ENCODE peak calls at places on chromosome 3, in seven cellular contexts. S, C, E, H, D, U and Y are unnamed samples.

GRCh38 chr3:194212869-194213320 is 76.9 kb downstream of the HES1 start:
- DNase-seq in S (no peak), C (no peak), E (peak; percentile 34), H (no peak), D (no peak), U (no peak), Y (no peak)

GRCh38 chr3:184354121-184354728 is 7.2 kb downstream of the CLCN2 start:
- DNase-seq in S (peak; percentile 58), C (no peak), E (peak; percentile 78), H (no peak), D (no peak), U (no peak), Y (no peak)

GRCh38 chr3:149415484-149415883 is 38.0 kb upstream of the TM4SF1 start:
- DNase-seq in S (no peak), C (peak; percentile 35), E (no peak), H (no peak), D (no peak), U (no peak), Y (no peak)

GRCh38 chr3:161273589-161274218 is 52.6 kb downstream of the NMD3 start:
- DNase-seq in S (no peak), C (peak; percentile 75), E (no peak), H (peak; percentile 33), D (no peak), U (peak; percentile 32), Y (no peak)

GRCh38 chr3:111582114-111582461 is 13.1 kb downstream of the ZBED2 start:
- DNase-seq in S (no peak), C (peak; percentile 83), E (no peak), H (peak; percentile 63), D (peak; percentile 44), U (peak; percentile 74), Y (peak; percentile 68)

GRCh38 chr3:23461069-23461468 is 257.9 kb downstream of the UBE2E2 start:
- DNase-seq in S (no peak), C (no peak), E (no peak), H (no peak), D (no peak), U (peak; percentile 12), Y (no peak)

GRCh38 chr3:187841552-187841951 is 96.3 kb upstream of the BCL6 start:
- DNase-seq in S (no peak), C (peak; percentile 5), E (no peak), H (no peak), D (no peak), U (no peak), Y (peak; percentile 27)

GRCh38 chr3:149967067-149967685 is 3.5 kb downstream of the PFN2 start:
- DNase-seq in S (no peak), C (peak; percentile 81), E (peak; percentile 25), H (peak; percentile 35), D (no peak), U (peak; percentile 30), Y (no peak)

GRCh38 chr3:14397531-14397930 is 4.9 kb upstream of the SLC6A6 start:
- DNase-seq in S (no peak), C (no peak), E (no peak), H (no peak), D (no peak), U (no peak), Y (no peak)

GRCh38 chr3:28240440-28240839 is 979 bp upstream of the CMC1 start:
- DNase-seq in S (no peak), C (no peak), E (no peak), H (no peak), D (no peak), U (no peak), Y (no peak)

GRCh38 chr3:125003369-125003853 is 52.4 kb downstream of the HEG1 start:
- DNase-seq in S (peak; percentile 77), C (peak; percentile 78), E (no peak), H (no peak), D (peak; percentile 24), U (peak; percentile 57), Y (peak; percentile 10)

GRCh38 chr3:52128118-52128683 is 26.0 kb downstream of the POC1A start:
- DNase-seq in S (peak; percentile 3), C (peak; percentile 63), E (peak; percentile 87), H (peak; percentile 87), D (no peak), U (peak; percentile 76), Y (no peak)

GRCh38 chr3:58422756-58423324 is 10.8 kb downstream of the PDHB start:
- DNase-seq in S (no peak), C (peak; percentile 36), E (no peak), H (no peak), D (no peak), U (peak; percentile 23), Y (no peak)

GRCh38 chr3:123724306-123724705 is 139.5 kb upstream of the HACD2 start:
- DNase-seq in S (no peak), C (peak; percentile 36), E (no peak), H (peak; percentile 29), D (no peak), U (no peak), Y (no peak)

GRCh38 chr3:190092250-190092649 is 28.4 kb downstream of the P3H2 start:
- DNase-seq in S (no peak), C (peak; percentile 73), E (no peak), H (no peak), D (peak; percentile 59), U (peak; percentile 65), Y (no peak)

GRCh38 chr3:127556565-127556964 is 34.0 kb downstream of the TPRA1 start:
- DNase-seq in S (no peak), C (no peak), E (no peak), H (no peak), D (no peak), U (no peak), Y (no peak)

GRCh38 chr3:193962986-193963683 is 172.8 kb upstream of the HES1 start:
- DNase-seq in S (no peak), C (no peak), E (no peak), H (no peak), D (no peak), U (no peak), Y (no peak)

GRCh38 chr3:17023006-17023664 is 138.4 kb downstream of the PLCL2 start:
- DNase-seq in S (no peak), C (no peak), E (no peak), H (no peak), D (no peak), U (no peak), Y (no peak)

GRCh38 chr3:87182023-87182422 is 45.1 kb upstream of the CHMP2B start:
- DNase-seq in S (no peak), C (no peak), E (no peak), H (no peak), D (no peak), U (no peak), Y (no peak)

GRCh38 chr3:104586344-104586743 is 780.4 kb upstream of the ALCAM start:
- DNase-seq in S (no peak), C (no peak), E (no peak), H (no peak), D (no peak), U (no peak), Y (no peak)

GRCh38 chr3:86990171-86990733 is 697 bp downstream of the VGLL3 start:
- DNase-seq in S (peak; percentile 41), C (no peak), E (no peak), H (no peak), D (no peak), U (no peak), Y (no peak)

GRCh38 chr3:105594219-105594618 is 227.5 kb downstream of the ALCAM start:
- DNase-seq in S (no peak), C (peak; percentile 37), E (no peak), H (no peak), D (peak; percentile 15), U (peak; percentile 31), Y (no peak)

DNA sequence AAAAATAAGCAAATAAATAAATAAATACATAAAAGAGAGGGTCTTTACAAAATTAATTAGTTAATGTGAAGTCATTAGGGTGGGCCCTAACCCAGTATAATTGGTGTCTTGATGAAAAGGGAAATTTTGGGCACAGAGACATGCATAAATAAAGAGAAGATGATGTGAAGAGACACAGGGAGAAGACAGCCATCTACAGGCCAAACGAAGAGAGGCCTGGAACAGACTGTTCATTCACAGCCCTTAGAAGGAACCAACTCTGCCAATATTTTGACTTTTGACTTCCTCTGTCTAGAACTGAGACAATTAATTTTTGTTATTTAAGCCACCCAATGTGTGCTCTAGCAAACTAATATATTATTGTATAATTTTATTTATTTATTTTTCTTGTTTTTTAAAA is 29.6 kb upstream of the SELENOK start:
- DNase-seq in S (no peak), C (peak; percentile 47), E (no peak), H (no peak), D (no peak), U (no peak), Y (no peak)
- TF ChIP-seq CTCF in S (no peak), C (peak; percentile 63), E (peak; percentile 41), H (peak; percentile 56), D (peak; percentile 52), U (peak; percentile 57), Y (peak; percentile 68)

DNA sequence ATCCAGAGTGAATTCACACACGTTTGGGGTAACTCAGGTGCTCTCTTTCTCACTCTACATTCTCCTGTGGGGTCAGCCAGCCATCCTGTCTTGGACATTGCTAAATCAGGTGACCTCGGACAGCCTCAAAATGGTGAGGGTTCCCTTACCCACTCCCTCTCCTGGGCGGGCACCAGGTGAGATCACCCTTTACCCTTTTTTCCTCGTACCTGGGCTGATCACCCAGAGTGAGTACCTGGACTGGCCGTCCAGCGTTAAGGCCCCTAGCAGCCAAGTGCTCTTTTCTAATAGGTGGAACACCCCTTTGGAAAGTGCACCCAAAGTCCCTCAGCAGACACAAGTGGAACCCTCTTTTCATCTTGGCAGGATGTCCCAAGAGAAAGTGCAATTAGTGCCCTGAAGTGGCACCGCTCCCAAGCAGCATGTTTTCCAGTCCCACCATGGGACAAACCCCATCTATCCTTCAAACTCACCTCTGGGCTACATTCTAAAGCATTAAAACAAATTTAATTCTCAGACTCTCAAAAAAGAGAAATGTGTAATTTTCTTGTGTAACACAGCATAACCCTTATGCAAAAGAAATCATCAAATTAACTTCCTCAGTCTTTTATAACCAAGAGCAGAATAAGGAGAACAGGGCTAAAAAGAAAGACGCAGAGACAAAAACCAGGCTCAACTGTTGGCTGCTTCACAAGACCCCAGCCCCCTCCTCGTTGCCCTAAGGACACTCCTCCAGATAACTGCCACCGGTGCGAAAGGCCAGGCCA is 20.7 kb downstream of the TRANK1 start:
- DNase-seq in S (no peak), C (no peak), E (no peak), H (no peak), D (no peak), U (no peak), Y (no peak)
- H3K4me3 ChIP-seq in S (no peak overlapping the region), C (no peak overlapping the region), E (peak overlapping the region; percentile 21), H (no peak overlapping the region), D (no peak overlapping the region), U (no peak overlapping the region), Y (no peak overlapping the region)

GRCh38 chr3:38117748-38118420 is 19.0 kb downstream of the ACAA1 start:
- DNase-seq in S (peak; percentile 61), C (peak; percentile 45), E (peak; percentile 84), H (peak; percentile 40), D (peak; percentile 10), U (peak; percentile 48), Y (no peak)
- TF ChIP-seq CTCF in S (peak; percentile 54), C (peak; percentile 77), E (peak; percentile 97), H (peak; percentile 88), D (peak; percentile 78), U (peak; percentile 72), Y (peak; percentile 87)

GRCh38 chr3:50050361-50050760 is 38.4 kb upstream of the RBM5 start:
- DNase-seq in S (no peak), C (peak; percentile 87), E (no peak), H (no peak), D (peak; percentile 32), U (peak; percentile 55), Y (peak; percentile 52)
- H3K4me3 ChIP-seq in S (no peak overlapping the region), C (no peak overlapping the region), E (no peak overlapping the region), H (no peak overlapping the region), D (no peak overlapping the region), U (no peak overlapping the region), Y (no peak overlapping the region)